ENCODE peak calls at places on chromosomes 5 and 9, in ten cellular contexts. One of them, this sample, is unnamed.

GRCh38 chr9:99173570-99174504 is 47.9 kb downstream of the ALG2 start:
- DNase-seq in endothelial cell: no peak
- DNase-seq in fibroblast of the aortic adventitia: no peak
- DNase-seq in breast epithelium: no peak
- DNase-seq in OCI-LY7: no peak
- DNase-seq in transverse colon: no peak
- DNase-seq in fibroblast of lung: no peak
- DNase-seq in A549: no peak
- DNase-seq in PC-9: no peak
- DNase-seq in GM23338: no peak
- DNase-seq in this sample: no peak

GRCh38 chr5:172453986-172454354 is 355 bp downstream of the SH3PXD2B start:
- DNase-seq in endothelial cell: peak
- DNase-seq in fibroblast of the aortic adventitia: no peak
- DNase-seq in breast epithelium: no peak
- DNase-seq in OCI-LY7: no peak
- DNase-seq in transverse colon: peak
- DNase-seq in fibroblast of lung: peak
- DNase-seq in A549: peak
- DNase-seq in PC-9: no peak
- DNase-seq in GM23338: peak
- DNase-seq in this sample: no peak

GRCh38 chr9:21927752-21928151 is 66.4 kb downstream of the CDKN2A start:
- DNase-seq in endothelial cell: no peak
- DNase-seq in fibroblast of the aortic adventitia: no peak
- DNase-seq in breast epithelium: no peak
- DNase-seq in OCI-LY7: no peak
- DNase-seq in transverse colon: no peak
- DNase-seq in fibroblast of lung: no peak
- DNase-seq in A549: no peak
- DNase-seq in PC-9: no peak
- DNase-seq in GM23338: no peak
- DNase-seq in this sample: no peak

GRCh38 chr5:128782446-128782845 is 182.8 kb upstream of the SLC27A6 start:
- DNase-seq in endothelial cell: no peak
- DNase-seq in fibroblast of the aortic adventitia: peak
- DNase-seq in breast epithelium: peak
- DNase-seq in OCI-LY7: no peak
- DNase-seq in transverse colon: peak
- DNase-seq in fibroblast of lung: peak
- DNase-seq in A549: peak
- DNase-seq in PC-9: peak
- DNase-seq in GM23338: no peak
- DNase-seq in this sample: no peak

GRCh38 chr9:115845648-115846312 is 307.8 kb upstream of the PAPPA start:
- DNase-seq in endothelial cell: no peak
- DNase-seq in fibroblast of the aortic adventitia: peak
- DNase-seq in breast epithelium: no peak
- DNase-seq in OCI-LY7: no peak
- DNase-seq in transverse colon: peak
- DNase-seq in fibroblast of lung: peak
- DNase-seq in A549: peak
- DNase-seq in PC-9: peak
- DNase-seq in GM23338: no peak
- DNase-seq in this sample: no peak

GRCh38 chr5:28788954-28789353 is 1750.6 kb upstream of the CDH9 start:
- DNase-seq in endothelial cell: no peak
- DNase-seq in fibroblast of the aortic adventitia: no peak
- DNase-seq in breast epithelium: no peak
- DNase-seq in OCI-LY7: no peak
- DNase-seq in transverse colon: no peak
- DNase-seq in fibroblast of lung: no peak
- DNase-seq in A549: no peak
- DNase-seq in PC-9: no peak
- DNase-seq in GM23338: no peak
- DNase-seq in this sample: no peak

GRCh38 chr5:180689071-180689694 is 39.8 kb upstream of the FLT4 start:
- DNase-seq in endothelial cell: no peak
- DNase-seq in fibroblast of the aortic adventitia: no peak
- DNase-seq in breast epithelium: no peak
- DNase-seq in OCI-LY7: no peak
- DNase-seq in transverse colon: no peak
- DNase-seq in fibroblast of lung: no peak
- DNase-seq in A549: no peak
- DNase-seq in PC-9: no peak
- DNase-seq in GM23338: no peak
- DNase-seq in this sample: no peak

GRCh38 chr9:34233691-34234090 is 54.8 kb downstream of the UBAP1 start:
- DNase-seq in endothelial cell: no peak
- DNase-seq in fibroblast of the aortic adventitia: peak
- DNase-seq in breast epithelium: no peak
- DNase-seq in OCI-LY7: no peak
- DNase-seq in transverse colon: no peak
- DNase-seq in fibroblast of lung: peak
- DNase-seq in A549: no peak
- DNase-seq in PC-9: no peak
- DNase-seq in GM23338: no peak
- DNase-seq in this sample: no peak

GRCh38 chr9:132231019-132231701 is 69.3 kb downstream of the NTNG2 start:
- DNase-seq in endothelial cell: no peak
- DNase-seq in fibroblast of the aortic adventitia: no peak
- DNase-seq in breast epithelium: no peak
- DNase-seq in OCI-LY7: no peak
- DNase-seq in transverse colon: no peak
- DNase-seq in fibroblast of lung: no peak
- DNase-seq in A549: no peak
- DNase-seq in PC-9: no peak
- DNase-seq in GM23338: no peak
- DNase-seq in this sample: no peak

GRCh38 chr9:91427873-91428272 is 4.2 kb upstream of the NFIL3 start:
- DNase-seq in endothelial cell: no peak
- DNase-seq in fibroblast of the aortic adventitia: peak
- DNase-seq in breast epithelium: no peak
- DNase-seq in OCI-LY7: no peak
- DNase-seq in transverse colon: no peak
- DNase-seq in fibroblast of lung: peak
- DNase-seq in A549: peak
- DNase-seq in PC-9: peak
- DNase-seq in GM23338: no peak
- DNase-seq in this sample: no peak

GRCh38 chr9:91428431-91428830 is 4.8 kb upstream of the NFIL3 start:
- DNase-seq in endothelial cell: no peak
- DNase-seq in fibroblast of the aortic adventitia: peak
- DNase-seq in breast epithelium: no peak
- DNase-seq in OCI-LY7: no peak
- DNase-seq in transverse colon: no peak
- DNase-seq in fibroblast of lung: peak
- DNase-seq in A549: no peak
- DNase-seq in PC-9: no peak
- DNase-seq in GM23338: no peak
- DNase-seq in this sample: no peak

GRCh38 chr9:91425270-91425669 is 1.6 kb upstream of the NFIL3 start:
- DNase-seq in endothelial cell: no peak
- DNase-seq in fibroblast of the aortic adventitia: no peak
- DNase-seq in breast epithelium: no peak
- DNase-seq in OCI-LY7: no peak
- DNase-seq in transverse colon: no peak
- DNase-seq in fibroblast of lung: peak
- DNase-seq in A549: no peak
- DNase-seq in PC-9: no peak
- DNase-seq in GM23338: no peak
- DNase-seq in this sample: no peak

GRCh38 chr9:91424403-91425176 is 958 bp upstream of the NFIL3 start:
- DNase-seq in endothelial cell: peak
- DNase-seq in fibroblast of the aortic adventitia: peak
- DNase-seq in breast epithelium: peak
- DNase-seq in OCI-LY7: peak
- DNase-seq in transverse colon: peak
- DNase-seq in fibroblast of lung: peak
- DNase-seq in A549: peak
- DNase-seq in PC-9: peak
- DNase-seq in GM23338: peak
- DNase-seq in this sample: peak

DNA sequence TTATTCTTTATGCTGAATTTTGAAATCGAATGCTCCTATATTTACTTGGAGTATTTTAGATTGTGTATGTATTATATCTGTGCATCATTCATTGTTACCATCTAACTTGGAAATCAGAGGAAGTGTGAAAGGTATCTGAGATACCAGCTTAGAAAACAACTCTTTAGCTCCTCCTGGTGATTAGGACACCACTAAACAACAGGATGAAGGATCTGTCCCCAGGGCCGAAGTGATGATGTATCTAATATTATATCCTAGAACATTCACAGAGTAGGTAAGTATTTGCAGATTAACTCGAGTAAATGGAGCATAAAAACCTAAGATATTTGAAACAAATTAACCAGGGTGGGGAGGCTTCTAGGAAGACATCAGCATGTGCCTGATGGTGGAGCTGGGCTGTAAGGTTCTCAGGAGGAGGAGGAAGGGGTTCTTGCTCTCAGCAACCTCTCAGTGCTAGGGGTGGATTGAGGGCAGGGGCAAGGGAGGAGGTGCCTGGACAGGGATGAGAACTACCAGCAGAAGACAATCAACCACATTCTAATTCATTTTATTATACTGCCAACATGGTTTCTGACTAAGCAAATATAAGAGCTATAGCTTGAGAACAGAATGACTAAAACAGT is 2.6 kb upstream of the NFIL3 start:
- DNase-seq in endothelial cell: no peak
- DNase-seq in fibroblast of the aortic adventitia: peak
- DNase-seq in breast epithelium: no peak
- DNase-seq in OCI-LY7: peak
- DNase-seq in transverse colon: no peak
- DNase-seq in fibroblast of lung: peak
- DNase-seq in A549: peak
- DNase-seq in PC-9: no peak
- DNase-seq in GM23338: peak
- DNase-seq in this sample: no peak
- TF ChIP-seq CTCF in endothelial cell: no peak
- TF ChIP-seq CTCF in fibroblast of the aortic adventitia: peak
- TF ChIP-seq CTCF in breast epithelium: peak
- TF ChIP-seq CTCF in OCI-LY7: peak
- TF ChIP-seq CTCF in transverse colon: peak
- TF ChIP-seq CTCF in fibroblast of lung: peak
- TF ChIP-seq CTCF in A549: peak
- TF ChIP-seq CTCF in PC-9: peak
- TF ChIP-seq CTCF in GM23338: peak
- TF ChIP-seq CTCF in this sample: no peak

DNA sequence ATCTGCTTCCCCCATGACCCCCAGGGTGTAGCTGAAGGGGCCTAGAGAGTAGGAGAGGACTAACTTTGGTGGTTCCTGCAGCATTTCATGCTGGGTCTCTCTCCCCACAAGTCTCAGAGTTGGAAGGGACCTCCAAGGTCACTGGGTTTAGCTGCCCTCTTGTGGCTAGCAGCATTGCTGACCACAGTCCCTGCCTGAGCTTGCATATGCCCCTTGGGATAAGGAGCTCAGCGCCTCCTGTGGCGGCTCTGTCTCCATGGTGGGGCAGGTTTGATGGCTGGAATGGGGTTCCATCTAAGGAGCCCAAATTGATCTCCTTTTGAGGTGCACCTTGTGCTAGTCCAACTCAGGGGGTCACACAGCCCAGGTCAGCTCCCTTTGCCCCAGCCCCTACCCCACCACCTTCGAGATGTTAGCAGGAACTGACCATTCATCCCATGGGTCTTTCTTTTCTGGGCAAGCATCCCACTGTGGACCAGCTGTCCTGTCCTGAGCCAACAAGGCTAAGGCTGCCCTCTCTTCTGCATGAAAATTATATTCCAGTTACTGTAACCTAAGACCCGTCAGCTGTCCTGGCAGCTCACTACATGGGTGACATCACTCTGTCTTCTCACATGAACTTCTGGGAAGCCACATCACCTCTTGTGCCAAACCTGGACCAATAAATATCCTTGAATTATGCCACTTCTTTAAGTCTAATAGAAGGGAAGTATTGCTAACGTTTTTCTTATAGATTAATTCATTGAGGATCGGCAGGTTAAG is 196.2 kb downstream of the HSPA4 start:
- DNase-seq in endothelial cell: peak
- DNase-seq in fibroblast of the aortic adventitia: peak
- DNase-seq in breast epithelium: no peak
- DNase-seq in OCI-LY7: no peak
- DNase-seq in transverse colon: no peak
- DNase-seq in fibroblast of lung: peak
- DNase-seq in A549: peak
- DNase-seq in PC-9: peak
- DNase-seq in GM23338: peak
- DNase-seq in this sample: no peak
- TF ChIP-seq CTCF in endothelial cell: peak
- TF ChIP-seq CTCF in fibroblast of the aortic adventitia: peak
- TF ChIP-seq CTCF in breast epithelium: no peak
- TF ChIP-seq CTCF in OCI-LY7: no peak
- TF ChIP-seq CTCF in transverse colon: peak
- TF ChIP-seq CTCF in fibroblast of lung: peak
- TF ChIP-seq CTCF in A549: peak
- TF ChIP-seq CTCF in PC-9: peak
- TF ChIP-seq CTCF in GM23338: peak
- TF ChIP-seq CTCF in this sample: no peak

DNA sequence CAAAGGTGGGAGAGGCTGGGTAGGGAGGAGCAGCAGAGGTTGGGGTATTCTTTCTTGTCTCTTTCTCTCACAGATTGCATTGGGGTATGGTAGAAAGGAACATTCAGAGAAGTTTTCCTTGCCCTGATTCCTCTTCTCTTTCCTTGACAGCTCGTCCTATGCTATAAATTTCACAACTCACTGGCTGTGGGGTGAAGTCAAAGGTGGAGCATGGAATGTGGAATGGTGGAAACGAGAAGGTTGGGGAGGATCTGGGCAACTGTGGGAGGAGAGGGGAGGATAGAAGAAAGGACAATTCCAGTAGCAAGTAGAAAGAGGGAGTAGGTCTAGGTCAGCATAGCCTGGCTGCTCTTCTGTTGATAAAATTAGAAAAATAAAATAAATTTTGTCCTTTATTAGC is 39.0 kb upstream of the POC5 start:
- DNase-seq in endothelial cell: no peak
- DNase-seq in fibroblast of the aortic adventitia: no peak
- DNase-seq in breast epithelium: no peak
- DNase-seq in OCI-LY7: no peak
- DNase-seq in transverse colon: no peak
- DNase-seq in fibroblast of lung: no peak
- DNase-seq in A549: no peak
- DNase-seq in PC-9: no peak
- DNase-seq in GM23338: no peak
- DNase-seq in this sample: no peak
- TF ChIP-seq CTCF in endothelial cell: no peak
- TF ChIP-seq CTCF in fibroblast of the aortic adventitia: no peak
- TF ChIP-seq CTCF in breast epithelium: no peak
- TF ChIP-seq CTCF in OCI-LY7: no peak
- TF ChIP-seq CTCF in transverse colon: no peak
- TF ChIP-seq CTCF in fibroblast of lung: no peak
- TF ChIP-seq CTCF in A549: no peak
- TF ChIP-seq CTCF in PC-9: no peak
- TF ChIP-seq CTCF in GM23338: no peak
- TF ChIP-seq CTCF in this sample: no peak

DNA sequence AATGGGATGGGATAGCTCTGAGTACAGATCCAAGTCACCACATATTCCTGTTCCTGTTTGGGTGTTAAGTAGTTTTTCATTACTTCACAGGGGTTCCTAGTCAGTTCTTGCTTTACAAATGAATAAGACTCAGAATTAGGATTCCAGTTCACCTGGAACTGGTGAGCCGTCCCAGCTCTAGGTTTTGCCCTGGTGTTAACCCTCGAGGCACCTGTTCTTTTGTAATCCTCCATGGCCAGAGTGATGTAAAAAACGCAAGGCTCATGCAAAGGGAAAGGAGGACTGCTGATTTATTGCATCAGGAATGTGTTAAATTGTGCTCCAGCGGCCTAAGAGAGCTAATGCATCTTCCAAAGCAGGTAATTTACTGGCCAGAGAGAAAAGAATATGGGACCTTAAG is 70.3 kb downstream of the DMRT2 start:
- DNase-seq in endothelial cell: no peak
- DNase-seq in fibroblast of the aortic adventitia: no peak
- DNase-seq in breast epithelium: no peak
- DNase-seq in OCI-LY7: no peak
- DNase-seq in transverse colon: no peak
- DNase-seq in fibroblast of lung: no peak
- DNase-seq in A549: no peak
- DNase-seq in PC-9: no peak
- DNase-seq in GM23338: peak
- DNase-seq in this sample: no peak
- TF ChIP-seq CTCF in endothelial cell: no peak
- TF ChIP-seq CTCF in fibroblast of the aortic adventitia: no peak
- TF ChIP-seq CTCF in breast epithelium: no peak
- TF ChIP-seq CTCF in OCI-LY7: no peak
- TF ChIP-seq CTCF in transverse colon: no peak
- TF ChIP-seq CTCF in fibroblast of lung: no peak
- TF ChIP-seq CTCF in A549: no peak
- TF ChIP-seq CTCF in PC-9: no peak
- TF ChIP-seq CTCF in GM23338: no peak
- TF ChIP-seq CTCF in this sample: no peak

This sample was measured in omental fat pad.